ENCODE peak calls at places on chromosome 7, in eight cellular contexts. A, O, Z, T, Y, K, C and Q are unnamed samples.

GRCh38 chr7:114708646-114709045 is 213.2 kb upstream of the MDFIC start:
- DNase-seq in A (no peak), O (no peak), Z (no peak), T (no peak), Y (no peak), K (no peak), C (no peak), Q (no peak)

GRCh38 chr7:27152816-27153486 is 568 bp upstream of the HOXA3 start:
- DNase-seq in A (no peak), O (no peak), Z (no peak), T (no peak), Y (no peak), K (no peak), C (no peak), Q (no peak)

GRCh38 chr7:70647801-70648491 is 484.0 kb upstream of the GALNT17 start:
- DNase-seq in A (no peak), O (no peak), Z (no peak), T (no peak), Y (no peak), K (peak; percentile 96), C (peak; percentile 69), Q (no peak)

GRCh38 chr7:35032166-35032565 is 5.1 kb downstream of the DPY19L1 start:
- DNase-seq in A (no peak), O (no peak), Z (no peak), T (no peak), Y (no peak), K (no peak), C (no peak), Q (no peak)

GRCh38 chr7:72925546-72926120 is 738 bp downstream of the POM121 start:
- DNase-seq in A (no peak), O (peak; percentile 56), Z (no peak), T (peak; percentile 19), Y (no peak), K (no peak), C (no peak), Q (no peak)

GRCh38 chr7:16084370-16084769 is 337.0 kb downstream of the CRPPA start:
- DNase-seq in A (no peak), O (no peak), Z (no peak), T (no peak), Y (no peak), K (no peak), C (peak; percentile 56), Q (no peak)

GRCh38 chr7:100694196-100694745 is at the start of gene GIGYF1:
- DNase-seq in A (no peak), O (peak; percentile 81), Z (peak; percentile 88), T (peak; percentile 73), Y (no peak), K (peak; percentile 73), C (peak; percentile 86), Q (peak; percentile 57)

GRCh38 chr7:142248-142955 is 50.0 kb upstream of the FAM20C start:
- DNase-seq in A (no peak), O (no peak), Z (peak; percentile 79), T (no peak), Y (no peak), K (no peak), C (no peak), Q (no peak)

GRCh38 chr7:74012842-74013249 is 15.1 kb upstream of the ELN start:
- DNase-seq in A (no peak), O (peak; percentile 69), Z (no peak), T (no peak), Y (no peak), K (peak; percentile 49), C (peak; percentile 47), Q (peak; percentile 74)

GRCh38 chr7:26083113-26083512 is 68.9 kb upstream of the NFE2L3 start:
- DNase-seq in A (no peak), O (no peak), Z (no peak), T (no peak), Y (no peak), K (no peak), C (peak; percentile 68), Q (no peak)

GRCh38 chr7:28207486-28208158 is 27.0 kb upstream of the JAZF1 start:
- DNase-seq in A (no peak), O (peak; percentile 37), Z (no peak), T (peak; percentile 64), Y (no peak), K (no peak), C (peak; percentile 20), Q (peak; percentile 68)

GRCh38 chr7:157425761-157426160 is 89.0 kb downstream of the DNAJB6 start:
- DNase-seq in A (no peak), O (no peak), Z (no peak), T (no peak), Y (no peak), K (no peak), C (no peak), Q (no peak)

GRCh38 chr7:73606801-73607691 is 17.3 kb downstream of the MLXIPL start:
- DNase-seq in A (peak; percentile 30), O (peak; percentile 84), Z (peak; percentile 54), T (peak; percentile 61), Y (peak; percentile 25), K (peak; percentile 67), C (peak; percentile 73), Q (peak; percentile 21)

GRCh38 chr7:110835209-110835608 is 255.7 kb upstream of the LRRN3 start:
- DNase-seq in A (no peak), O (no peak), Z (no peak), T (no peak), Y (no peak), K (no peak), C (peak; percentile 15), Q (peak; percentile 77)

GRCh38 chr7:142384508-142384922 is 126.7 kb upstream of the PRSS58 start:
- DNase-seq in A (no peak), O (no peak), Z (no peak), T (no peak), Y (peak; percentile 29), K (peak; percentile 64), C (peak; percentile 16), Q (no peak)

GRCh38 chr7:152761116-152761748 is 1.7 kb downstream of the ACTR3B start:
- DNase-seq in A (peak; percentile 1), O (peak; percentile 51), Z (no peak), T (no peak), Y (no peak), K (no peak), C (no peak), Q (no peak)

GRCh38 chr7:92691578-92691977 is 101.4 kb upstream of the FAM133B start:
- DNase-seq in A (peak; percentile 74), O (peak; percentile 86), Z (no peak), T (peak; percentile 38), Y (no peak), K (no peak), C (peak; percentile 45), Q (peak; percentile 76)

GRCh38 chr7:131164025-131164899 is 163.4 kb upstream of the MKLN1 start:
- DNase-seq in A (peak; percentile 96), O (no peak), Z (no peak), T (no peak), Y (no peak), K (no peak), C (peak; percentile 78), Q (no peak)

GRCh38 chr7:140902305-140902953 is 22.3 kb downstream of the BRAF start:
- DNase-seq in A (no peak), O (no peak), Z (no peak), T (no peak), Y (no peak), K (no peak), C (no peak), Q (no peak)

GRCh38 chr7:15558747-15559146 is 3.1 kb downstream of the AGMO start:
- DNase-seq in A (no peak), O (no peak), Z (no peak), T (no peak), Y (no peak), K (no peak), C (peak; percentile 29), Q (no peak)

GRCh38 chr7:143384148-143384547 is 3.0 kb downstream of the ZYX start:
- DNase-seq in A (no peak), O (no peak), Z (no peak), T (no peak), Y (no peak), K (no peak), C (peak; percentile 39), Q (no peak)

GRCh38 chr7:106329971-106330733 is 45.4 kb upstream of the NAMPT start:
- DNase-seq in A (no peak), O (no peak), Z (no peak), T (no peak), Y (no peak), K (no peak), C (peak; percentile 81), Q (no peak)

GRCh38 chr7:5519515-5519928 is 95.9 kb upstream of the TNRC18 start:
- DNase-seq in A (no peak), O (no peak), Z (no peak), T (no peak), Y (no peak), K (no peak), C (no peak), Q (no peak)

GRCh38 chr7:7221602-7222038 is 39.3 kb downstream of the C1GALT1 start:
- DNase-seq in A (peak; percentile 44), O (no peak), Z (peak; percentile 24), T (no peak), Y (no peak), K (no peak), C (peak; percentile 32), Q (no peak)

GRCh38 chr7:121994625-121995410 is 121.9 kb downstream of the PTPRZ1 start:
- DNase-seq in A (peak; percentile 67), O (peak; percentile 86), Z (peak; percentile 45), T (peak; percentile 23), Y (peak; percentile 3), K (peak; percentile 68), C (peak; percentile 87), Q (peak; percentile 83)

GRCh38 chr7:122532406-122533269 is 166.3 kb downstream of the RNF133 start:
- DNase-seq in A (no peak), O (peak; percentile 51), Z (no peak), T (no peak), Y (no peak), K (no peak), C (peak; percentile 18), Q (peak; percentile 61)

GRCh38 chr7:132904209-132904608 is 177.7 kb downstream of the CHCHD3 start:
- DNase-seq in A (no peak), O (no peak), Z (no peak), T (no peak), Y (no peak), K (no peak), C (no peak), Q (no peak)

GRCh38 chr7:86904949-86905834 is 154.3 kb downstream of the ELAPOR2 start:
- DNase-seq in A (peak; percentile 38), O (peak; percentile 61), Z (no peak), T (no peak), Y (peak; percentile 17), K (no peak), C (peak; percentile 53), Q (peak; percentile 43)

GRCh38 chr7:25894902-25895791 is 256.9 kb upstream of the NFE2L3 start:
- DNase-seq in A (peak; percentile 47), O (peak; percentile 92), Z (peak; percentile 74), T (peak; percentile 88), Y (no peak), K (peak; percentile 71), C (peak; percentile 67), Q (peak; percentile 68)

GRCh38 chr7:155897758-155898386 is 85.6 kb upstream of the SHH start:
- DNase-seq in A (no peak), O (no peak), Z (no peak), T (no peak), Y (no peak), K (no peak), C (no peak), Q (no peak)

GRCh38 chr7:128172151-128172550 is 68.9 kb upstream of the LEP start:
- DNase-seq in A (no peak), O (no peak), Z (no peak), T (no peak), Y (no peak), K (no peak), C (no peak), Q (no peak)

GRCh38 chr7:155790666-155791065 is 21.6 kb downstream of the SHH start:
- DNase-seq in A (no peak), O (peak; percentile 39), Z (no peak), T (no peak), Y (no peak), K (no peak), C (no peak), Q (no peak)

GRCh38 chr7:42502022-42502421 is 265.0 kb upstream of the GLI3 start:
- DNase-seq in A (no peak), O (no peak), Z (no peak), T (no peak), Y (peak; percentile 10), K (no peak), C (no peak), Q (no peak)

GRCh38 chr7:105269397-105269796 is 119.3 kb downstream of the SRPK2 start:
- DNase-seq in A (no peak), O (no peak), Z (no peak), T (no peak), Y (no peak), K (no peak), C (no peak), Q (no peak)